ENCODE peak calls at places on chromosomes 7 and 10, in seven cellular contexts. X is caudate nucleus; Q is lower lobe of right lung; K is CD4-positive, CD25-positive, alpha-beta regulatory T cell; P is CD4-positive, alpha-beta T cell; D is keratinocyte; B is stomach. J is an unnamed sample.

GRCh38 chr10:72342911-72343310 is 11.8 kb downstream of the DNAJB12 start:
- DNase-seq in X (no peak), Q (no peak), K (no peak), P (no peak), D (no peak), B (no peak), J (no peak)

GRCh38 chr7:122682805-122683204 is 16.1 kb downstream of the RNF133 start:
- DNase-seq in X (no peak), Q (no peak), K (no peak), P (no peak), D (no peak), B (no peak), J (no peak)

GRCh38 chr10:116707981-116708380 is 34.4 kb downstream of the HSPA12A start:
- DNase-seq in X (no peak), Q (no peak), K (no peak), P (no peak), D (no peak), B (no peak), J (no peak)

GRCh38 chr7:27875832-27876231 is 135.9 kb downstream of the TAX1BP1 start:
- DNase-seq in X (no peak), Q (no peak), K (no peak), P (no peak), D (no peak), B (no peak), J (no peak)

GRCh38 chr7:155816192-155816508 is 3.9 kb upstream of the SHH start:
- DNase-seq in X (no peak), Q (peak; percentile 30), K (no peak), P (no peak), D (no peak), B (no peak), J (no peak)

GRCh38 chr7:95798401-95798930 is 26.1 kb downstream of the DYNC1I1 start:
- DNase-seq in X (no peak), Q (no peak), K (no peak), P (no peak), D (no peak), B (no peak), J (no peak)

GRCh38 chr10:15558136-15558535 is 161.6 kb downstream of the ITGA8 start:
- DNase-seq in X (no peak), Q (no peak), K (no peak), P (no peak), D (no peak), B (no peak), J (no peak)

GRCh38 chr7:67729771-67730170 is 733.1 kb downstream of the TYW1 start:
- DNase-seq in X (no peak), Q (no peak), K (no peak), P (no peak), D (no peak), B (no peak), J (no peak)

GRCh38 chr7:124652237-124652636 is 113.4 kb downstream of the GPR37 start:
- DNase-seq in X (no peak), Q (no peak), K (no peak), P (no peak), D (no peak), B (no peak), J (no peak)

GRCh38 chr7:46131916-46132795 is 211.1 kb upstream of the IGFBP3 start:
- DNase-seq in X (no peak), Q (no peak), K (no peak), P (no peak), D (no peak), B (no peak), J (no peak)

DNA sequence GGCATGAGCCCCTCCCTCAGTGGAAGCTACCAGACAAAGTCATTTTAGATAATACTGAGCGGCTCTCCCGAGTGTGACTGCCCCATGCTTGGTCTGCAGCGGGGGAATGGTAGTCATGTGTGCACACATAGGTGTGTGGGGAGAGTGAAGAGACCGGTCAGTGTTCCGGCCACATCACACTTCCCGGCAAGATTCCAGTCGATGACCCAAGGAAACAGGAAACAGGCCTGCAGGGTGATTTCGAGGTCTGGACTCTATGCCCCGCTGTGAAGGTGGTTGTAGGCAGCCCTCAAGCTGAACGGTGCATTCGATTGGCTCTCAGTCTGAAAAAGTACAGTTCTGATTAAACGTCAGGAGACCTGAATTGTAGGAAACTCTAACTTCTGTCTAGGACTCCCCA is 73.2 kb downstream of the SYPL1 start:
- DNase-seq in X (no peak), Q (no peak), K (no peak), P (no peak), D (no peak), B (no peak), J (no peak)
- H3K27ac ChIP-seq in X (no peak overlapping the region), Q (no peak overlapping the region), K (no peak overlapping the region), P (no peak overlapping the region), D (no peak overlapping the region), B (no peak overlapping the region), J (no peak overlapping the region)

DNA sequence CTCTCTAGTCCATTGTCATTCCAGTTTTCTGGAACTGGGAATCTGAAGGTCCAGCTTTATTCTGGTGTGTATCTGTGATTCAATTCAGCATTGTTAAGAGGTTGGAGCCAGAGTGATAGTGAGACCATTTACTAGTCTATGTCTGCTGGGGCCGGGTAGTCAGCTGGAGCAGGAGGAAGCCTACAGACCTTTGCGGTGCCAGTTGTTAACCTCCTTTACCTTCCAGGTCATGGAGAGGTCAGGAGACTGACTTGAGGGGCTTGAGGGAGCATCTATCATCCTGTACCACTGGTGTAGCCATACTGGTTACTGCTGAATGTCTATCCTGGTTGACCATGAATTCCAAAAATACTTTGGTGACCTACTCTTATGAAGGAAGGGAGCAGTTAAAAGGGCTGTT is 9.2 kb upstream of the CSTF2T start:
- DNase-seq in X (no peak), Q (no peak), K (no peak), P (no peak), D (no peak), B (no peak), J (no peak)
- H3K27ac ChIP-seq in X (no peak overlapping the region), Q (no peak overlapping the region), K (no peak overlapping the region), P (no peak overlapping the region), D (no peak overlapping the region), B (peak overlapping the region; percentile 5), J (no peak overlapping the region)

GRCh38 chr10:101373063-101373462 is 19.1 kb downstream of the BTRC start:
- DNase-seq in X (no peak), Q (no peak), K (no peak), P (no peak), D (no peak), B (no peak), J (no peak)

GRCh38 chr10:101363850-101364400 is 10.0 kb downstream of the BTRC start:
- DNase-seq in X (no peak), Q (no peak), K (no peak), P (no peak), D (no peak), B (no peak), J (no peak)

GRCh38 chr10:101367569-101368453 is 13.8 kb downstream of the BTRC start:
- DNase-seq in X (no peak), Q (no peak), K (no peak), P (no peak), D (peak; percentile 90), B (no peak), J (no peak)
- H3K27ac ChIP-seq in X (no peak overlapping the region), Q (no peak overlapping the region), K (no peak overlapping the region), P (no peak overlapping the region), D (peak overlapping the region; percentile 93), B (no peak overlapping the region), J (no peak overlapping the region)

GRCh38 chr10:123859651-123860045 is 32.0 kb downstream of the CPXM2 start:
- DNase-seq in X (no peak), Q (no peak), K (no peak), P (no peak), D (no peak), B (no peak), J (no peak)
- H3K27ac ChIP-seq in X (no peak overlapping the region), Q (no peak overlapping the region), K (no peak overlapping the region), P (no peak overlapping the region), D (no peak overlapping the region), B (no peak overlapping the region), J (no peak overlapping the region)

DNA sequence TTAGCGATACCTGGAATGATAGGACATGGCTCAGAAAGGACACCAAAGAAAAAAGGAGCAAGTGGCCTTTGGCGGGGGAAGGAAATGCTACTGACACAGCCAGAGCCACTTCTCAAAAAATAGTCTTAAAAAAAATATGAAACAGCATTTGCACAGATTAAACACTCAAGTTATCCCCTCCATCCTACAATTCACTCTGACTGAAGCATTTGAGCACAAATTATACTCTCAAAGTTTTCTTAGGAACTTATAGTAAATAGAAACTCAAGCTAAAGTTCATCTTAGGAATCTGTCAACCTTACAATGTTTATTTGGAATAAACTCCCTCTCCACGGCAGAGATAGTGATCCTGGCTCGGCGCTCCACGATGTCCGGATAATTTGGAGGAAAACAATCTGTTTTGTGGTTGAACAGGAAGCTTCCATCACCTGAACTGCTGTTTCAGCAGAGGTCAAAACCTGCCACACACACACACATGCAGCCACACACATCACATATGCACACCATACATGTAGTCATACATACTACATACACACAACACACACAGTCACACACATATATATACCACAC is 79.8 kb downstream of the C7orf25 start:
- DNase-seq in X (no peak), Q (no peak), K (no peak), P (no peak), D (no peak), B (no peak), J (no peak)
- H3K27ac ChIP-seq in X (no peak overlapping the region), Q (peak overlapping the region; percentile 12), K (no peak overlapping the region), P (no peak overlapping the region), D (no peak overlapping the region), B (no peak overlapping the region), J (no peak overlapping the region)

GRCh38 chr10:119422685-119423509 is 119.6 kb downstream of the RGS10 start:
- DNase-seq in X (no peak), Q (no peak), K (no peak), P (no peak), D (no peak), B (no peak), J (no peak)

GRCh38 chr10:119421887-119422684 is 120.4 kb downstream of the RGS10 start:
- DNase-seq in X (no peak), Q (no peak), K (no peak), P (no peak), D (no peak), B (no peak), J (no peak)

GRCh38 chr10:119423510-119423874 is 119.0 kb downstream of the RGS10 start:
- DNase-seq in X (no peak), Q (no peak), K (no peak), P (no peak), D (no peak), B (no peak), J (no peak)

GRCh38 chr10:119419931-119420330 is 122.6 kb downstream of the RGS10 start:
- DNase-seq in X (no peak), Q (no peak), K (no peak), P (no peak), D (no peak), B (no peak), J (no peak)

GRCh38 chr10:119420950-119421875 is 121.3 kb downstream of the RGS10 start:
- DNase-seq in X (no peak), Q (no peak), K (no peak), P (no peak), D (no peak), B (no peak), J (no peak)
- H3K27ac ChIP-seq in X (no peak overlapping the region), Q (peak overlapping the region; percentile 18), K (no peak overlapping the region), P (no peak overlapping the region), D (no peak overlapping the region), B (peak overlapping the region; percentile 13), J (no peak overlapping the region)

J was measured in CD8-positive, alpha-beta T cell.